ENCODE peak calls at places on chromosomes 6 and 20, in nine cellular contexts. X is fibroblast of lung, D is sigmoid colon, N is cardiac fibroblast, T is fibroblast of pulmonary artery, I is mucosa of descending colon, G is AG10803, E is BJ, M is heart left ventricle. R is an unnamed sample.

GRCh38 chr6:41036601-41037000 is 2.4 kb downstream of the UNC5CL start:
- DNase-seq in X (no peak), D (no peak), N (no peak), T (no peak), I (no peak), G (no peak), E (no peak), M (no peak), R (no peak)

GRCh38 chr6:158311193-158311592 is 1.1 kb upstream of the TULP4 start:
- DNase-seq in X (no peak), D (no peak), N (no peak), T (peak; percentile 6), I (no peak), G (no peak), E (no peak), M (no peak), R (no peak)

GRCh38 chr20:56163806-56164205 is 84.7 kb upstream of the MC3R start:
- DNase-seq in X (no peak), D (no peak), N (no peak), T (no peak), I (no peak), G (no peak), E (no peak), M (no peak), R (no peak)

GRCh38 chr6:15017251-15017650 is 228.6 kb upstream of the JARID2 start:
- DNase-seq in X (peak; percentile 24), D (no peak), N (no peak), T (peak; percentile 7), I (no peak), G (no peak), E (no peak), M (no peak), R (no peak)

GRCh38 chr6:20542927-20543602 is 8.8 kb downstream of the CDKAL1 start:
- DNase-seq in X (peak; percentile 85), D (no peak), N (peak; percentile 87), T (peak; percentile 95), I (no peak), G (peak; percentile 48), E (no peak), M (no peak), R (peak; percentile 92)

GRCh38 chr6:155832596-155832995 is 377.0 kb upstream of the NOX3 start:
- DNase-seq in X (peak; percentile 79), D (no peak), N (peak; percentile 54), T (peak; percentile 85), I (no peak), G (peak; percentile 1), E (no peak), M (no peak), R (no peak)

GRCh38 chr6:3230275-3231212 is 3.1 kb upstream of the TUBB2B start:
- DNase-seq in X (peak; percentile 58), D (no peak), N (peak; percentile 23), T (peak; percentile 25), I (no peak), G (peak; percentile 21), E (no peak), M (no peak), R (no peak)

GRCh38 chr6:90434096-90434495 is 137.5 kb upstream of the BACH2 start:
- DNase-seq in X (no peak), D (no peak), N (no peak), T (no peak), I (no peak), G (no peak), E (no peak), M (no peak), R (no peak)

GRCh38 chr20:53513489-53514298 is 79.9 kb downstream of the ZNF217 start:
- DNase-seq in X (peak; percentile 51), D (no peak), N (no peak), T (no peak), I (peak; percentile 50), G (no peak), E (no peak), M (no peak), R (no peak)

GRCh38 chr6:43634702-43635303 is 837 bp upstream of the MAD2L1BP start:
- DNase-seq in X (no peak), D (no peak), N (no peak), T (no peak), I (no peak), G (no peak), E (no peak), M (no peak), R (no peak)

GRCh38 chr20:31472395-31473330 is 2.3 kb downstream of the DEFB124 start:
- DNase-seq in X (no peak), D (no peak), N (peak; percentile 55), T (peak; percentile 53), I (no peak), G (peak; percentile 25), E (no peak), M (no peak), R (no peak)

GRCh38 chr20:8043687-8044278 is 24.2 kb upstream of the TMX4 start:
- DNase-seq in X (peak; percentile 40), D (no peak), N (peak; percentile 74), T (peak; percentile 78), I (no peak), G (peak; percentile 53), E (no peak), M (no peak), R (peak; percentile 43)

GRCh38 chr6:169022079-169022478 is 231.6 kb downstream of the THBS2 start:
- DNase-seq in X (no peak), D (no peak), N (no peak), T (no peak), I (no peak), G (no peak), E (no peak), M (no peak), R (no peak)

GRCh38 chr6:35258858-35259193 is 709 bp upstream of the ZNF76 start:
- DNase-seq in X (peak; percentile 66), D (peak; percentile 76), N (peak; percentile 68), T (peak; percentile 58), I (no peak), G (no peak), E (no peak), M (no peak), R (peak; percentile 36)

GRCh38 chr20:17655286-17655651 is 26.8 kb downstream of the RRBP1 start:
- DNase-seq in X (peak; percentile 63), D (peak; percentile 39), N (peak; percentile 54), T (peak; percentile 40), I (no peak), G (peak; percentile 54), E (no peak), M (no peak), R (no peak)

GRCh38 chr6:33126101-33126714 is 50.4 kb downstream of the HLA-DPB1 start:
- DNase-seq in X (no peak), D (peak; percentile 71), N (peak; percentile 50), T (peak; percentile 50), I (peak; percentile 73), G (peak; percentile 25), E (no peak), M (peak; percentile 88), R (no peak)

DNA sequence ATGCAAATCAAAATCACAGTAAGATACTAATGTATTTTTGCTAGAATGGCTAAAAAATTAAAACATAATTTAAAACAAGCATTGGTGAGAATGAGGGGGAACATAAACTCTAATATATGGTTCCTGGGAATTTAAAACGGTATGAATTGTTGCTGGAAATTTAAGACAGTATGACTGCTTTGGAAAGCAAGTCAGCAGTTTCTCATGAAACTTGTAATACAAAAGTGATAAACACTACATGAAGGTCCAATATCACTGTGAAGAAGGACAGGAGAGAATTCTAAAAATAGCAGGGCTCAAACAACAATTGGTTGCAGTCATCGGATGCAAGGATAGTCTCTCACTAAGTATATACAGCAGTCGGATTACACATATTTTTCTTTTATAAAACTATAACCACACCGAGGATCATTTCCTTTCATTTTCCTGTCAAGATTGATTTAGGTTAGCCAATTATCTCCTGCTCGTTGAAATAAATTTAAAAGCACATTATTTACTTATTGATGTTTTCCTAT is 18.5 kb upstream of the PRSS16 start:
- DNase-seq in X (no peak), D (no peak), N (no peak), T (no peak), I (no peak), G (no peak), E (no peak), M (no peak), R (no peak)
- H3K4me3 ChIP-seq in X (no peak overlapping the region), D (no peak overlapping the region), N (no peak overlapping the region), T (no peak overlapping the region), I (no peak overlapping the region), G (no peak overlapping the region), E (no peak overlapping the region), M (no peak overlapping the region), R (no peak overlapping the region)

GRCh38 chr6:63121166-63121565 is 90.1 kb upstream of the FKBP1C start:
- DNase-seq in X (no peak), D (no peak), N (no peak), T (no peak), I (no peak), G (no peak), E (no peak), M (no peak), R (no peak)
- TF ChIP-seq CTCF in X (no peak), D (no peak), N (no peak), T (no peak), I (no peak), G (no peak), E (no peak), M (no peak), R (no peak)

GRCh38 chr6:68040312-68040778 is 594.7 kb upstream of the ADGRB3 start:
- DNase-seq in X (peak; percentile 2), D (no peak), N (peak; percentile 21), T (peak; percentile 8), I (no peak), G (no peak), E (no peak), M (no peak), R (no peak)

GRCh38 chr6:68038815-68039408 is 596.2 kb upstream of the ADGRB3 start:
- DNase-seq in X (no peak), D (no peak), N (no peak), T (no peak), I (no peak), G (no peak), E (no peak), M (no peak), R (no peak)

GRCh38 chr6:68039641-68040311 is 595.3 kb upstream of the ADGRB3 start:
- DNase-seq in X (no peak), D (no peak), N (peak; percentile 24), T (peak; percentile 22), I (no peak), G (no peak), E (no peak), M (no peak), R (no peak)

GRCh38 chr6:68042339-68043121 is 592.6 kb upstream of the ADGRB3 start:
- DNase-seq in X (no peak), D (no peak), N (no peak), T (no peak), I (no peak), G (no peak), E (no peak), M (no peak), R (no peak)

DNA sequence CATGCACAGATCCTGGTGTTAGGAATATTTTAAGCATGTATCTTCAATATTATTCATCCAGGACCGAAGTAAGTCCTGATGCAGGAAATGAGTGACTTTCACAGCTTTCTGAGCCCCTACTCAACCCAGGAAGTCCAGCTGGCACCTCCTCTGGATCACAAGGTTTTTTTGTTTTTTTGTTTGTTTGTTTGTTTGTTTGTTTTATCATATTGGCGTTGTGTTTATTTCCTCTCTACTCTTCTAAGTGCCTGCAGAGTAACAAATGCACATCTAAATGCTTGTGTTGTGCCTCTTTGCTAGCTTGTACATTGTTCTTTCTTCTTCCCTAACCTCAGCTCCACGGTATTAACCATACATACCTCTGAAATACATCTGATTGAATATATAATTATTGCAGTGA is 594.3 kb upstream of the ADGRB3 start:
- DNase-seq in X (no peak), D (no peak), N (peak; percentile 2), T (no peak), I (no peak), G (no peak), E (no peak), M (no peak), R (no peak)
- H3K4me3 ChIP-seq in X (no peak overlapping the region), D (no peak overlapping the region), N (peak overlapping the region; percentile 26), T (peak overlapping the region; percentile 39), I (no peak overlapping the region), G (no peak overlapping the region), E (no peak overlapping the region), M (peak overlapping the region; percentile 54), R (no peak overlapping the region)

GRCh38 chr20:9458075-9458818 is 56.1 kb upstream of the LAMP5 start:
- DNase-seq in X (no peak), D (no peak), N (peak; percentile 5), T (peak; percentile 5), I (no peak), G (peak; percentile 51), E (no peak), M (no peak), R (no peak)
- TF ChIP-seq CTCF in X (peak; percentile 45), D (no peak), N (peak; percentile 21), T (no peak), I (no peak), G (peak; percentile 39), E (peak; percentile 25), M (peak; percentile 21), R (peak; percentile 21)

R was measured in astrocyte of the cerebellum.